ENCODE peak calls at places on chromosomes 6 and 20, in six cellular contexts. L is AG08395, U is right cardiac atrium, P is AG20443, A is A172, R is NCI-H1092 treated with DMSO at 0.1 percent for 48 hours. F is an unnamed sample.

GRCh38 chr6:12602342-12602741 is 114.2 kb upstream of the PHACTR1 start:
- DNase-seq in L (no peak), U (no peak), P (no peak), A (no peak), R (no peak), F (no peak)

GRCh38 chr6:7723041-7723447 is 2.9 kb upstream of the BMP6 start:
- DNase-seq in L (peak), U (peak), P (peak), A (peak), R (peak), F (peak)

GRCh38 chr20:44411757-44412401 is 56.4 kb downstream of the HNF4A start:
- DNase-seq in L (no peak), U (no peak), P (no peak), A (no peak), R (no peak), F (no peak)

GRCh38 chr20:52150440-52151258 is 40.9 kb downstream of the ZFP64 start:
- DNase-seq in L (peak), U (no peak), P (peak), A (peak), R (peak), F (peak)

GRCh38 chr20:52809003-52809402 is 163.2 kb upstream of the TSHZ2 start:
- DNase-seq in L (no peak), U (no peak), P (no peak), A (no peak), R (no peak), F (no peak)

GRCh38 chr6:156556830-156557229 is 220.3 kb upstream of the ARID1B start:
- DNase-seq in L (no peak), U (no peak), P (no peak), A (no peak), R (peak), F (no peak)

GRCh38 chr6:6746970-6747338 is 158.4 kb downstream of the LY86 start:
- DNase-seq in L (no peak), U (no peak), P (no peak), A (no peak), R (no peak), F (no peak)

GRCh38 chr6:137725949-137726348 is 141.1 kb upstream of the TNFAIP3 start:
- DNase-seq in L (no peak), U (no peak), P (no peak), A (no peak), R (no peak), F (no peak)

GRCh38 chr6:36873115-36873514 is 1.5 kb downstream of the PPIL1 start:
- DNase-seq in L (no peak), U (no peak), P (no peak), A (no peak), R (no peak), F (no peak)

GRCh38 chr20:34951652-34952051 is 4.0 kb downstream of the GSS start:
- DNase-seq in L (no peak), U (no peak), P (no peak), A (no peak), R (peak), F (peak)

GRCh38 chr6:45625191-45625664 is 247.5 kb upstream of the SUPT3H start:
- DNase-seq in L (peak), U (no peak), P (peak), A (peak), R (no peak), F (no peak)

GRCh38 chr6:139962663-139963314 is 588.3 kb upstream of the CITED2 start:
- DNase-seq in L (no peak), U (no peak), P (no peak), A (no peak), R (no peak), F (no peak)

GRCh38 chr6:107673076-107673494 is 151.0 kb downstream of the SCML4 start:
- DNase-seq in L (no peak), U (no peak), P (no peak), A (no peak), R (no peak), F (no peak)

GRCh38 chr6:43243649-43244321 is 504 bp downstream of the TTBK1 start:
- DNase-seq in L (no peak), U (no peak), P (no peak), A (no peak), R (no peak), F (no peak)

GRCh38 chr6:46014511-46015118 is 1.0 kb downstream of the CLIC5 start:
- DNase-seq in L (no peak), U (peak), P (peak), A (no peak), R (no peak), F (no peak)

GRCh38 chr20:48205786-48206185 is 420.5 kb upstream of the SULF2 start:
- DNase-seq in L (no peak), U (no peak), P (no peak), A (no peak), R (no peak), F (no peak)

GRCh38 chr6:11374036-11375010 is 141.9 kb upstream of the NEDD9 start:
- DNase-seq in L (no peak), U (no peak), P (no peak), A (no peak), R (no peak), F (no peak)